ENCODE peak calls at places on chromosomes 11 and 22, in nine cellular contexts. One of them, this sample, is unnamed. For H3K27me3, the result is how much of the 10 kb centered on the place peaks cover.

GRCh38 chr11:34599406-34599901 is 21.4 kb upstream of the EHF start:
- DNase-seq in A673: peak
- DNase-seq in AG04450: no peak
- DNase-seq in thoracic aorta: no peak
- DNase-seq in Panc1: no peak
- DNase-seq in heart right ventricle: no peak
- DNase-seq in uterus: no peak
- DNase-seq in dorsolateral prefrontal cortex: no peak
- DNase-seq in CD8-positive, alpha-beta T cell: no peak
- DNase-seq in this sample: no peak

GRCh38 chr11:18259259-18259658 is 6.8 kb upstream of the SAA1 start:
- DNase-seq in AG04450: no peak
- DNase-seq in thoracic aorta: no peak
- DNase-seq in heart right ventricle: no peak
- DNase-seq in A673: no peak
- DNase-seq in dorsolateral prefrontal cortex: no peak
- DNase-seq in Panc1: no peak
- DNase-seq in uterus: no peak
- DNase-seq in CD8-positive, alpha-beta T cell: no peak
- DNase-seq in this sample: no peak

GRCh38 chr11:88171982-88172381 is 3.3 kb downstream of the RAB38 start:
- DNase-seq in A673: no peak
- DNase-seq in CD8-positive, alpha-beta T cell: no peak
- DNase-seq in Panc1: no peak
- DNase-seq in AG04450: no peak
- DNase-seq in dorsolateral prefrontal cortex: no peak
- DNase-seq in thoracic aorta: no peak
- DNase-seq in uterus: no peak
- DNase-seq in heart right ventricle: no peak
- DNase-seq in this sample: no peak

GRCh38 chr11:106399075-106399500 is 321.6 kb downstream of the AASDHPPT start:
- DNase-seq in thoracic aorta: no peak
- DNase-seq in A673: peak
- DNase-seq in AG04450: peak
- DNase-seq in CD8-positive, alpha-beta T cell: no peak
- DNase-seq in dorsolateral prefrontal cortex: no peak
- DNase-seq in uterus: peak
- DNase-seq in heart right ventricle: peak
- DNase-seq in Panc1: peak
- DNase-seq in this sample: peak

GRCh38 chr11:115257286-115258077 is 246.7 kb downstream of the CADM1 start:
- DNase-seq in thoracic aorta: no peak
- DNase-seq in uterus: no peak
- DNase-seq in A673: no peak
- DNase-seq in Panc1: no peak
- DNase-seq in heart right ventricle: no peak
- DNase-seq in dorsolateral prefrontal cortex: no peak
- DNase-seq in CD8-positive, alpha-beta T cell: no peak
- DNase-seq in AG04450: no peak
- DNase-seq in this sample: no peak

GRCh38 chr11:119685073-119685746 is 43.8 kb downstream of the NECTIN1 start:
- DNase-seq in A673: no peak
- DNase-seq in AG04450: no peak
- DNase-seq in uterus: no peak
- DNase-seq in dorsolateral prefrontal cortex: no peak
- DNase-seq in thoracic aorta: no peak
- DNase-seq in heart right ventricle: no peak
- DNase-seq in Panc1: no peak
- DNase-seq in CD8-positive, alpha-beta T cell: no peak
- DNase-seq in this sample: no peak

GRCh38 chr11:68905421-68906360 is 2.0 kb downstream of the IGHMBP2 start:
- DNase-seq in CD8-positive, alpha-beta T cell: no peak
- DNase-seq in Panc1: no peak
- DNase-seq in thoracic aorta: no peak
- DNase-seq in heart right ventricle: no peak
- DNase-seq in AG04450: no peak
- DNase-seq in uterus: no peak
- DNase-seq in dorsolateral prefrontal cortex: peak
- DNase-seq in A673: no peak
- DNase-seq in this sample: no peak

GRCh38 chr11:77172666-77172982 is 44.6 kb downstream of the MYO7A start:
- DNase-seq in A673: no peak
- DNase-seq in Panc1: no peak
- DNase-seq in uterus: no peak
- DNase-seq in heart right ventricle: no peak
- DNase-seq in CD8-positive, alpha-beta T cell: no peak
- DNase-seq in AG04450: no peak
- DNase-seq in dorsolateral prefrontal cortex: no peak
- DNase-seq in thoracic aorta: no peak
- DNase-seq in this sample: no peak

GRCh38 chr11:118437046-118437735 is 899 bp downstream of the KMT2A start:
- DNase-seq in AG04450: no peak
- DNase-seq in CD8-positive, alpha-beta T cell: peak
- DNase-seq in dorsolateral prefrontal cortex: peak
- DNase-seq in thoracic aorta: no peak
- DNase-seq in uterus: peak
- DNase-seq in Panc1: no peak
- DNase-seq in heart right ventricle: no peak
- DNase-seq in A673: peak
- DNase-seq in this sample: no peak

GRCh38 chr22:40436460-40437431 is 66.4 kb downstream of the SGSM3 start:
- DNase-seq in dorsolateral prefrontal cortex: no peak
- DNase-seq in A673: peak
- DNase-seq in uterus: peak
- DNase-seq in heart right ventricle: no peak
- DNase-seq in AG04450: peak
- DNase-seq in Panc1: peak
- DNase-seq in thoracic aorta: no peak
- DNase-seq in CD8-positive, alpha-beta T cell: peak
- DNase-seq in this sample: peak

GRCh38 chr22:23763579-23764331 is 965 bp downstream of the C22orf15 start:
- DNase-seq in A673: peak
- DNase-seq in Panc1: no peak
- DNase-seq in AG04450: no peak
- DNase-seq in CD8-positive, alpha-beta T cell: peak
- DNase-seq in uterus: no peak
- DNase-seq in dorsolateral prefrontal cortex: no peak
- DNase-seq in heart right ventricle: peak
- DNase-seq in thoracic aorta: no peak
- DNase-seq in this sample: no peak

GRCh38 chr22:27129266-27129665 is 471.9 kb downstream of the MIAT start:
- DNase-seq in Panc1: no peak
- DNase-seq in dorsolateral prefrontal cortex: no peak
- DNase-seq in AG04450: no peak
- DNase-seq in CD8-positive, alpha-beta T cell: no peak
- DNase-seq in thoracic aorta: no peak
- DNase-seq in uterus: no peak
- DNase-seq in A673: peak
- DNase-seq in heart right ventricle: no peak
- DNase-seq in this sample: no peak

DNA sequence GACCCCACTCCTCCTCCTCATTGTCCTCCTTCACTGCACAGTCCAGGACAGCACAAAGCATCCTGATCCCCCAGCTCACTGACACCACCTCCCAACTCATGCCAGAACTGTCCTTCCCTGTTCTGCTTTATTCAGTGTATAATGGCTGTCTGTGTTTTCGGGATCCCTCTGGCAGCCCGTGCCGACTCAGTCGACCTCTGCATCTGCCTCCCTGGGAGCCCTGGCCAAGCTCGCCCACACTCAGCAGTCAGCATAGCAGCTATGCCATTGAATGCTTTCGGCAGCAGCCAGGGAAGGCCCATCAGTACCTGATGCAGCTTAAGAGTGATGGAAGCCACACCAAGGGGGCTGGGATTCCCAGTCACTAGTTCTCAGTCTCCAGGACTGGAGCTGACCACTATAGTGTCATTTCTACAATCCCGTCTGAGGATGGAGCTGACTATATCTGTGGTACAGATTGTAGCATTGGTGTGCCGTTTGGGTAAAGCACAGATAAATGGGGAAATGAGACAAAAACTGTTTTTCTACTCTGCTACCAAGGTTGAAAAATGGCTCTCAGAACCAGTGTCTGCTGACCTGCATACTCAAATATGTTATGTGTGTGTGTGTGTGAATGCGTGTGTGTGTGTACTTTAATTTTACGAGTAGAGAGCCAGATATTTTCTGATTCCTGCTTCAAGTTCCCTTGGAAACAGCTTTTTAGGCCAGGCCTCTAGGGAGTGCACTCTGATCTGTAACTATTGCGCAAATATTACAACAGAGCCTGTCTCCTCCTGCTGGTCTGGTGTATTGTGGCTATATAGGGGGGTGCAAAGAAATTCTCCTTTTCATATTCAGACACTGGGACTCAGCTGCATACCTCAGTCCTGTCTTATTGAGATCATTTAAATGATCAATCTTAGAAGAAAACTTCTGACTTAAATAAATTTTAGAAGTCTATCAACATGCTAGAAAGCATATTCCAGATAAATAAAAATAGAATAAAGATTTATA is 78.8 kb upstream of the TOP3B start:
- DNase-seq in AG04450: no peak
- DNase-seq in dorsolateral prefrontal cortex: peak
- DNase-seq in heart right ventricle: no peak
- DNase-seq in thoracic aorta: no peak
- DNase-seq in CD8-positive, alpha-beta T cell: no peak
- DNase-seq in uterus: peak
- DNase-seq in A673: peak
- DNase-seq in Panc1: no peak
- DNase-seq in this sample: no peak
- TF ChIP-seq CTCF in AG04450: peak
- TF ChIP-seq CTCF in dorsolateral prefrontal cortex: peak
- TF ChIP-seq CTCF in heart right ventricle: peak
- TF ChIP-seq CTCF in thoracic aorta: no peak
- TF ChIP-seq CTCF in CD8-positive, alpha-beta T cell: no peak
- TF ChIP-seq CTCF in uterus: no peak
- TF ChIP-seq CTCF in A673: peak
- TF ChIP-seq CTCF in Panc1: peak
- TF ChIP-seq CTCF in this sample: no peak

GRCh38 chr22:39238966-39239510 is 5.7 kb downstream of the PDGFB start:
- DNase-seq in Panc1: no peak
- DNase-seq in thoracic aorta: no peak
- DNase-seq in AG04450: no peak
- DNase-seq in uterus: no peak
- DNase-seq in A673: peak
- DNase-seq in dorsolateral prefrontal cortex: no peak
- DNase-seq in heart right ventricle: no peak
- DNase-seq in CD8-positive, alpha-beta T cell: no peak
- DNase-seq in this sample: no peak

GRCh38 chr22:39240841-39241631 is 3.7 kb downstream of the PDGFB start:
- DNase-seq in AG04450: no peak
- DNase-seq in A673: no peak
- DNase-seq in CD8-positive, alpha-beta T cell: peak
- DNase-seq in Panc1: peak
- DNase-seq in uterus: no peak
- DNase-seq in thoracic aorta: no peak
- DNase-seq in heart right ventricle: peak
- DNase-seq in dorsolateral prefrontal cortex: no peak
- DNase-seq in this sample: no peak

GRCh38 chr22:39238561-39238960 is 6.2 kb downstream of the PDGFB start:
- DNase-seq in AG04450: no peak
- DNase-seq in A673: no peak
- DNase-seq in Panc1: no peak
- DNase-seq in heart right ventricle: no peak
- DNase-seq in CD8-positive, alpha-beta T cell: no peak
- DNase-seq in uterus: no peak
- DNase-seq in dorsolateral prefrontal cortex: no peak
- DNase-seq in thoracic aorta: no peak
- DNase-seq in this sample: no peak

GRCh38 chr22:39238124-39238466 is 6.7 kb downstream of the PDGFB start:
- DNase-seq in thoracic aorta: no peak
- DNase-seq in Panc1: no peak
- DNase-seq in A673: no peak
- DNase-seq in uterus: no peak
- DNase-seq in dorsolateral prefrontal cortex: no peak
- DNase-seq in CD8-positive, alpha-beta T cell: no peak
- DNase-seq in heart right ventricle: no peak
- DNase-seq in AG04450: no peak
- DNase-seq in this sample: no peak

GRCh38 chr22:39239561-39240423 is 5.0 kb downstream of the PDGFB start:
- DNase-seq in AG04450: no peak
- DNase-seq in A673: no peak
- DNase-seq in thoracic aorta: no peak
- DNase-seq in uterus: no peak
- DNase-seq in heart right ventricle: no peak
- DNase-seq in dorsolateral prefrontal cortex: no peak
- DNase-seq in CD8-positive, alpha-beta T cell: no peak
- DNase-seq in Panc1: no peak
- DNase-seq in this sample: no peak
- H3K4me3 ChIP-seq in AG04450: no peak
- H3K4me3 ChIP-seq in A673: no peak
- H3K4me3 ChIP-seq in thoracic aorta: no peak
- H3K4me3 ChIP-seq in uterus: no peak
- H3K4me3 ChIP-seq in heart right ventricle: peak
- H3K4me3 ChIP-seq in dorsolateral prefrontal cortex: no peak
- H3K4me3 ChIP-seq in CD8-positive, alpha-beta T cell: no peak
- H3K4me3 ChIP-seq in Panc1: peak
- H3K4me3 ChIP-seq in this sample: no peak

GRCh38 chr22:42432818-42433217 is 615 bp upstream of the NFAM1 start:
- DNase-seq in dorsolateral prefrontal cortex: no peak
- DNase-seq in thoracic aorta: no peak
- DNase-seq in CD8-positive, alpha-beta T cell: no peak
- DNase-seq in AG04450: no peak
- DNase-seq in heart right ventricle: no peak
- DNase-seq in A673: no peak
- DNase-seq in Panc1: no peak
- DNase-seq in uterus: no peak
- DNase-seq in this sample: no peak
- H3K27me3 ChIP-seq in dorsolateral prefrontal cortex: under half
- H3K27me3 ChIP-seq in thoracic aorta: under half
- H3K27me3 ChIP-seq in CD8-positive, alpha-beta T cell: under half
- H3K27me3 ChIP-seq in AG04450: half or more
- H3K27me3 ChIP-seq in heart right ventricle: under half
- H3K27me3 ChIP-seq in A673: under half
- H3K27me3 ChIP-seq in Panc1: under half
- H3K27me3 ChIP-seq in uterus: under half
- H3K27me3 ChIP-seq in this sample: under half

DNA sequence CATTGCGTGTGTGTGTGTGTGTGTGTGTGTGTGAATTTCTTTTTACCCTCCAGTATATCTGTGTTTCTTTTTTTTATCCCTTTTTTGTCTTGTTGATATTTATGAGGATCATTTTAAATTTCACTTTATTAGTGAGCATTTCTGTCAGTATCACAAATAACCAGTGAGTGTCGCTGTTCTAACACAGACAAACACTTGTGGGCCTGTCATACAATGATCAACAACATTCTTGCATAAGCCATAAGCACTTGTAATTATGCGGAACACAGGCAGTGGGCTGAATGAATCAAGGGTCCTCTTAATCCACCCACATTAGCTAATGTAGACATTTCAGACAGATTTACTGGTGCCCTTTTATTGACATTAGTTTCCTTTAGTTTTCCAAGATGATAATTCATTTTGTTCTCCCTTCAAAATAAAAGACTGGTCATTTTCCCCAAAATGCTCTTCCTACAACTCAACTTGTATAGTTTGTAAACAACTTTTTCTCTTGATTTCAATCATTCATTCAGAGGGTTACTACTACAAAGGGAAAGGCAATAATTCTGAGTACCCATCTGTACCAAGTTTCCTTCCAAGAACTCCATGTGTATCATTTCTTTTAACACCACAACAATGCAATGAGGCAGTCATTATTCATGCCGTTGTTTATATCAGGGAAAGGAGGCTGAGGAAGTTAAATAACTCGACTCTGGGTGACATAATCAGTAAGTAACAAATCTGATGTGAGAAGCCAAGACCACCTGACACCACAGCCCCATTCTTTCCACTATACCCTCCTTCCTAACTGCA is 34.6 kb upstream of the ANO3 start:
- DNase-seq in Panc1: no peak
- DNase-seq in thoracic aorta: no peak
- DNase-seq in A673: peak
- DNase-seq in heart right ventricle: no peak
- DNase-seq in AG04450: peak
- DNase-seq in uterus: no peak
- DNase-seq in dorsolateral prefrontal cortex: no peak
- DNase-seq in CD8-positive, alpha-beta T cell: no peak
- DNase-seq in this sample: peak
- TF ChIP-seq CTCF in Panc1: peak
- TF ChIP-seq CTCF in thoracic aorta: peak
- TF ChIP-seq CTCF in A673: peak
- TF ChIP-seq CTCF in heart right ventricle: peak
- TF ChIP-seq CTCF in AG04450: peak
- TF ChIP-seq CTCF in uterus: peak
- TF ChIP-seq CTCF in dorsolateral prefrontal cortex: peak
- TF ChIP-seq CTCF in CD8-positive, alpha-beta T cell: no peak
- TF ChIP-seq CTCF in this sample: peak